ENCODE peak calls at places on chromosomes 6 and 20, in nine cellular contexts. F is uterus; E is activated CD4-positive, alpha-beta T cell treated with anti-CD3 and anti-CD28 coated beads for 24 hours; A is fibroblast of pulmonary artery; I is NCI-H510A treated with DMSO at 0.1 percent for 48 hours; K is ecto neural progenitor cell; J is naive thymus-derived CD4-positive, alpha-beta T cell; L is GM03348; W is dorsolateral prefrontal cortex. B is an unnamed sample.

GRCh38 chr20:23155141-23155590 is 69.0 kb upstream of the CD93 start:
- DNase-seq in E (no peak), I (no peak), F (no peak), W (no peak), L (no peak), A (no peak), J (no peak), K (no peak), B (no peak)

GRCh38 chr6:154765273-154765672 is 32.1 kb downstream of the SCAF8 start:
- DNase-seq in F (no peak), E (no peak), J (no peak), L (no peak), W (no peak), A (no peak), K (no peak), I (no peak), B (no peak)

GRCh38 chr6:26196846-26197683 is 109.8 kb downstream of the HFE start:
- DNase-seq in W (no peak), A (peak; percentile 94), J (peak; percentile 94), F (peak; percentile 90), K (peak; percentile 84), I (peak; percentile 79), L (peak; percentile 93), E (peak; percentile 56), B (peak; percentile 86)

GRCh38 chr6:16706029-16706428 is 55.2 kb downstream of the ATXN1 start:
- DNase-seq in F (no peak), I (no peak), K (no peak), E (no peak), W (no peak), J (no peak), A (no peak), L (no peak), B (no peak)

GRCh38 chr6:158232445-158233213 is 64.5 kb downstream of the GTF2H5 start:
- DNase-seq in E (peak; percentile 23), J (peak; percentile 56), W (peak; percentile 35), F (peak; percentile 60), I (peak; percentile 32), K (peak; percentile 76), L (peak; percentile 76), A (peak; percentile 73), B (peak; percentile 61)

GRCh38 chr6:36019167-36019566 is 5.3 kb downstream of the SLC26A8 start:
- DNase-seq in A (no peak), J (no peak), E (no peak), I (no peak), F (no peak), K (no peak), W (no peak), L (no peak), B (no peak)

GRCh38 chr20:63223121-63223825 is 7.3 kb upstream of the YTHDF1 start:
- DNase-seq in J (peak; percentile 31), I (no peak), F (no peak), A (peak; percentile 46), K (peak; percentile 73), L (peak; percentile 66), E (no peak), W (no peak), B (peak; percentile 80)

GRCh38 chr6:144064831-144065668 is 30.3 kb downstream of the SF3B5 start:
- DNase-seq in L (no peak), I (peak; percentile 48), F (no peak), W (no peak), K (no peak), A (no peak), E (no peak), J (no peak), B (peak; percentile 30)

GRCh38 chr6:36698871-36699271 is 1.2 kb downstream of the RAB44 start:
- DNase-seq in L (no peak), E (no peak), A (no peak), F (no peak), I (no peak), J (no peak), W (no peak), K (no peak), B (no peak)

GRCh38 chr6:76347539-76347938 is 275.1 kb upstream of the IMPG1 start:
- DNase-seq in F (no peak), J (no peak), L (no peak), W (no peak), K (no peak), E (no peak), I (no peak), A (no peak), B (no peak)

GRCh38 chr20:35048739-35049138 is 43.9 kb downstream of the TRPC4AP start:
- DNase-seq in W (peak; percentile 49), I (no peak), K (no peak), F (no peak), A (no peak), J (no peak), E (no peak), L (no peak), B (no peak)

GRCh38 chr20:57653546-57653900 is 33.3 kb upstream of the ZBP1 start:
- DNase-seq in L (no peak), J (no peak), F (no peak), A (no peak), E (no peak), W (no peak), K (no peak), I (no peak), B (no peak)

GRCh38 chr20:33000802-33001466 is 3.3 kb downstream of the SUN5 start:
- DNase-seq in A (no peak), W (no peak), E (no peak), F (no peak), L (no peak), I (no peak), J (no peak), K (no peak), B (no peak)

GRCh38 chr6:106027316-106027715 is 58.8 kb upstream of the PRDM1 start:
- DNase-seq in F (no peak), K (no peak), E (no peak), L (no peak), I (no peak), W (no peak), A (no peak), J (no peak), B (peak; percentile 16)

GRCh38 chr20:60851826-60852704 is 400.0 kb upstream of the CDH4 start:
- DNase-seq in A (no peak), K (peak; percentile 64), L (no peak), J (no peak), W (no peak), I (no peak), E (no peak), F (no peak), B (peak; percentile 68)

GRCh38 chr20:539848-540247 is 3.7 kb downstream of the CSNK2A1 start:
- DNase-seq in I (no peak), W (no peak), E (no peak), L (peak; percentile 47), A (peak; percentile 75), F (peak; percentile 36), K (peak; percentile 25), J (no peak), B (peak; percentile 63)

GRCh38 chr6:89144358-89145041 is 1.4 kb upstream of the PM20D2 start:
- DNase-seq in E (no peak), A (no peak), L (no peak), F (no peak), W (no peak), I (no peak), J (no peak), K (no peak), B (no peak)

GRCh38 chr6:104462811-104463599 is 396.7 kb downstream of the HACE1 start:
- DNase-seq in E (no peak), A (peak; percentile 58), F (no peak), J (no peak), W (no peak), I (no peak), L (no peak), K (no peak), B (no peak)

B was measured in GM23338.